ENCODE peak calls at places on chromosomes 7 and 10, in ten cellular contexts. One of them, this sample, is unnamed.

GRCh38 chr7:37357277-37357996 is 91.2 kb downstream of the ELMO1 start:
- DNase-seq in spleen: no peak
- DNase-seq in small intestine: no peak
- DNase-seq in testis: no peak
- DNase-seq in neuronal stem cell: no peak
- DNase-seq in naive thymus-derived CD4-positive, alpha-beta T cell: no peak
- DNase-seq in left lung: no peak
- DNase-seq in Panc1: no peak
- DNase-seq in thoracic aorta: no peak
- DNase-seq in iPS DF 6.9: no peak
- DNase-seq in this sample: no peak

GRCh38 chr7:26860361-26860760 is 4.0 kb downstream of the SKAP2 start:
- DNase-seq in neuronal stem cell: no peak
- DNase-seq in small intestine: peak
- DNase-seq in testis: no peak
- DNase-seq in naive thymus-derived CD4-positive, alpha-beta T cell: no peak
- DNase-seq in left lung: no peak
- DNase-seq in spleen: no peak
- DNase-seq in iPS DF 6.9: no peak
- DNase-seq in Panc1: peak
- DNase-seq in thoracic aorta: no peak
- DNase-seq in this sample: no peak

GRCh38 chr7:82183633-82184032 is 259.9 kb downstream of the CACNA2D1 start:
- DNase-seq in naive thymus-derived CD4-positive, alpha-beta T cell: no peak
- DNase-seq in neuronal stem cell: no peak
- DNase-seq in testis: no peak
- DNase-seq in left lung: no peak
- DNase-seq in iPS DF 6.9: no peak
- DNase-seq in small intestine: no peak
- DNase-seq in thoracic aorta: no peak
- DNase-seq in Panc1: no peak
- DNase-seq in spleen: no peak
- DNase-seq in this sample: no peak

GRCh38 chr7:72336382-72336886 is 75.7 kb downstream of the CALN1 start:
- DNase-seq in iPS DF 6.9: no peak
- DNase-seq in testis: no peak
- DNase-seq in left lung: no peak
- DNase-seq in Panc1: no peak
- DNase-seq in neuronal stem cell: peak
- DNase-seq in thoracic aorta: no peak
- DNase-seq in naive thymus-derived CD4-positive, alpha-beta T cell: no peak
- DNase-seq in spleen: no peak
- DNase-seq in small intestine: no peak
- DNase-seq in this sample: no peak

GRCh38 chr7:50209461-50210161 is 94.9 kb upstream of the IKZF1 start:
- DNase-seq in testis: no peak
- DNase-seq in thoracic aorta: no peak
- DNase-seq in iPS DF 6.9: no peak
- DNase-seq in spleen: no peak
- DNase-seq in neuronal stem cell: no peak
- DNase-seq in left lung: no peak
- DNase-seq in Panc1: no peak
- DNase-seq in small intestine: no peak
- DNase-seq in naive thymus-derived CD4-positive, alpha-beta T cell: no peak
- DNase-seq in this sample: no peak

GRCh38 chr10:24707445-24707844 is 16.2 kb downstream of the ARHGAP21 start:
- DNase-seq in small intestine: no peak
- DNase-seq in left lung: no peak
- DNase-seq in iPS DF 6.9: no peak
- DNase-seq in testis: no peak
- DNase-seq in spleen: no peak
- DNase-seq in naive thymus-derived CD4-positive, alpha-beta T cell: no peak
- DNase-seq in neuronal stem cell: no peak
- DNase-seq in Panc1: no peak
- DNase-seq in thoracic aorta: no peak
- DNase-seq in this sample: no peak

GRCh38 chr7:75762350-75762917 is 9.6 kb downstream of the CCL26 start:
- DNase-seq in testis: no peak
- DNase-seq in neuronal stem cell: peak
- DNase-seq in small intestine: peak
- DNase-seq in iPS DF 6.9: no peak
- DNase-seq in spleen: no peak
- DNase-seq in left lung: no peak
- DNase-seq in Panc1: peak
- DNase-seq in naive thymus-derived CD4-positive, alpha-beta T cell: no peak
- DNase-seq in thoracic aorta: no peak
- DNase-seq in this sample: no peak

GRCh38 chr7:40804477-40805215 is 669.8 kb downstream of the SUGCT start:
- DNase-seq in iPS DF 6.9: no peak
- DNase-seq in thoracic aorta: no peak
- DNase-seq in Panc1: no peak
- DNase-seq in testis: no peak
- DNase-seq in small intestine: no peak
- DNase-seq in spleen: no peak
- DNase-seq in neuronal stem cell: no peak
- DNase-seq in left lung: no peak
- DNase-seq in naive thymus-derived CD4-positive, alpha-beta T cell: no peak
- DNase-seq in this sample: no peak

GRCh38 chr7:8290645-8291308 is 28.8 kb upstream of the ICA1 start:
- DNase-seq in Panc1: no peak
- DNase-seq in testis: no peak
- DNase-seq in naive thymus-derived CD4-positive, alpha-beta T cell: no peak
- DNase-seq in small intestine: peak
- DNase-seq in iPS DF 6.9: no peak
- DNase-seq in neuronal stem cell: no peak
- DNase-seq in left lung: no peak
- DNase-seq in spleen: no peak
- DNase-seq in thoracic aorta: no peak
- DNase-seq in this sample: no peak

GRCh38 chr7:391411-391951 is 101.5 kb downstream of the FOXL3 start:
- DNase-seq in thoracic aorta: no peak
- DNase-seq in Panc1: no peak
- DNase-seq in neuronal stem cell: no peak
- DNase-seq in spleen: peak
- DNase-seq in left lung: no peak
- DNase-seq in naive thymus-derived CD4-positive, alpha-beta T cell: peak
- DNase-seq in testis: no peak
- DNase-seq in small intestine: no peak
- DNase-seq in iPS DF 6.9: no peak
- DNase-seq in this sample: peak

GRCh38 chr10:126135177-126135576 is 238.8 kb downstream of the FANK1 start:
- DNase-seq in naive thymus-derived CD4-positive, alpha-beta T cell: no peak
- DNase-seq in testis: no peak
- DNase-seq in left lung: no peak
- DNase-seq in iPS DF 6.9: no peak
- DNase-seq in neuronal stem cell: no peak
- DNase-seq in thoracic aorta: no peak
- DNase-seq in spleen: no peak
- DNase-seq in Panc1: no peak
- DNase-seq in small intestine: no peak
- DNase-seq in this sample: no peak

GRCh38 chr7:51226042-51226755 is 90.4 kb downstream of the COBL start:
- DNase-seq in small intestine: no peak
- DNase-seq in spleen: no peak
- DNase-seq in neuronal stem cell: no peak
- DNase-seq in thoracic aorta: no peak
- DNase-seq in naive thymus-derived CD4-positive, alpha-beta T cell: no peak
- DNase-seq in left lung: no peak
- DNase-seq in iPS DF 6.9: no peak
- DNase-seq in Panc1: no peak
- DNase-seq in testis: no peak
- DNase-seq in this sample: no peak

DNA sequence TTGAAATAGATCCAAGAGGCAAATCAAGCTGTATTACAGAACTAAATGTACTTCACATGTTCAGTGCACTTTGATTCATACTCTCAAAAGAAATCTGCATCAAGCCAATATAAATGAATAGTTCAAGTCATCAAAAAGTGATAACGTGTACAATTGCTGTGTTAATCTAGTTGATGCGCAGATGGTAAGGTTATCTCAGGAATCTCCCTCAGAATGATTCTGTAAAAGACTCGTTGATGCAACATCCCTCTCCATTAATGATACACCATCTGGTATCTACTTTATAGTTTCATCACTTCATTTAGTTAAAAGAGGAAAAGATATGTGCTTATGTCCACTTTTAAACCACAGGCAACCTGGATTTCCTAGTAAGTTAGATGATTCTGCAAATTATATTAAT is 200.6 kb downstream of the CHCHD3 start:
- DNase-seq in testis: no peak
- DNase-seq in naive thymus-derived CD4-positive, alpha-beta T cell: no peak
- DNase-seq in thoracic aorta: no peak
- DNase-seq in small intestine: peak
- DNase-seq in left lung: no peak
- DNase-seq in Panc1: no peak
- DNase-seq in neuronal stem cell: no peak
- DNase-seq in spleen: no peak
- DNase-seq in iPS DF 6.9: no peak
- DNase-seq in this sample: no peak
- H3K27ac ChIP-seq in testis: no peak
- H3K27ac ChIP-seq in naive thymus-derived CD4-positive, alpha-beta T cell: no peak
- H3K27ac ChIP-seq in thoracic aorta: no peak
- H3K27ac ChIP-seq in small intestine: no peak
- H3K27ac ChIP-seq in left lung: no peak
- H3K27ac ChIP-seq in Panc1: no peak
- H3K27ac ChIP-seq in neuronal stem cell: no peak
- H3K27ac ChIP-seq in spleen: no peak
- H3K27ac ChIP-seq in iPS DF 6.9: no peak
- H3K27ac ChIP-seq in this sample: no peak

DNA sequence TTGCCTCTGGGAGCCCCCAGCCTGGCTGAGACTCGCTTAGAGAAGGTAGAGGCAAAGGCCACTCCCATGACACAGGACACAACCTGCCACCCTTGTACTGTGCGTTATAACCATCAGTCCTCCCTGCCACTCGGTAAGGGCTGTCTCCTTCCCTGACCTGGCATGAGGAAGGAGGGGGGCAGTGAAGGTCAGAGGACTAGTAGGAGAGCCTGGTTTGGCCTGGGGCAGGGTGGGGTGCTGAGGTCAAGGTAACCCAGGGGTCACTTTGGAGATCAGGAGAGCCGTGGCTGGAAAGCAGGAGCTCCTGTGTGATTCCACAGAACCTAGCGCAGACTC is 6.9 kb upstream of the TNRC18 start:
- DNase-seq in neuronal stem cell: no peak
- DNase-seq in left lung: no peak
- DNase-seq in naive thymus-derived CD4-positive, alpha-beta T cell: no peak
- DNase-seq in spleen: no peak
- DNase-seq in testis: no peak
- DNase-seq in thoracic aorta: no peak
- DNase-seq in small intestine: peak
- DNase-seq in Panc1: no peak
- DNase-seq in iPS DF 6.9: no peak
- DNase-seq in this sample: no peak
- H3K27ac ChIP-seq in neuronal stem cell: no peak
- H3K27ac ChIP-seq in left lung: no peak
- H3K27ac ChIP-seq in naive thymus-derived CD4-positive, alpha-beta T cell: no peak
- H3K27ac ChIP-seq in spleen: no peak
- H3K27ac ChIP-seq in testis: peak
- H3K27ac ChIP-seq in thoracic aorta: peak
- H3K27ac ChIP-seq in small intestine: peak
- H3K27ac ChIP-seq in Panc1: peak
- H3K27ac ChIP-seq in iPS DF 6.9: no peak
- H3K27ac ChIP-seq in this sample: peak

GRCh38 chr10:48453451-48454301 is 147.2 kb downstream of the MAPK8 start:
- DNase-seq in left lung: peak
- DNase-seq in testis: no peak
- DNase-seq in spleen: peak
- DNase-seq in neuronal stem cell: no peak
- DNase-seq in thoracic aorta: no peak
- DNase-seq in naive thymus-derived CD4-positive, alpha-beta T cell: no peak
- DNase-seq in Panc1: no peak
- DNase-seq in small intestine: no peak
- DNase-seq in iPS DF 6.9: no peak
- DNase-seq in this sample: no peak
- H3K27ac ChIP-seq in left lung: no peak
- H3K27ac ChIP-seq in testis: no peak
- H3K27ac ChIP-seq in spleen: no peak
- H3K27ac ChIP-seq in neuronal stem cell: no peak
- H3K27ac ChIP-seq in thoracic aorta: no peak
- H3K27ac ChIP-seq in naive thymus-derived CD4-positive, alpha-beta T cell: no peak
- H3K27ac ChIP-seq in Panc1: no peak
- H3K27ac ChIP-seq in small intestine: no peak
- H3K27ac ChIP-seq in iPS DF 6.9: no peak
- H3K27ac ChIP-seq in this sample: no peak

DNA sequence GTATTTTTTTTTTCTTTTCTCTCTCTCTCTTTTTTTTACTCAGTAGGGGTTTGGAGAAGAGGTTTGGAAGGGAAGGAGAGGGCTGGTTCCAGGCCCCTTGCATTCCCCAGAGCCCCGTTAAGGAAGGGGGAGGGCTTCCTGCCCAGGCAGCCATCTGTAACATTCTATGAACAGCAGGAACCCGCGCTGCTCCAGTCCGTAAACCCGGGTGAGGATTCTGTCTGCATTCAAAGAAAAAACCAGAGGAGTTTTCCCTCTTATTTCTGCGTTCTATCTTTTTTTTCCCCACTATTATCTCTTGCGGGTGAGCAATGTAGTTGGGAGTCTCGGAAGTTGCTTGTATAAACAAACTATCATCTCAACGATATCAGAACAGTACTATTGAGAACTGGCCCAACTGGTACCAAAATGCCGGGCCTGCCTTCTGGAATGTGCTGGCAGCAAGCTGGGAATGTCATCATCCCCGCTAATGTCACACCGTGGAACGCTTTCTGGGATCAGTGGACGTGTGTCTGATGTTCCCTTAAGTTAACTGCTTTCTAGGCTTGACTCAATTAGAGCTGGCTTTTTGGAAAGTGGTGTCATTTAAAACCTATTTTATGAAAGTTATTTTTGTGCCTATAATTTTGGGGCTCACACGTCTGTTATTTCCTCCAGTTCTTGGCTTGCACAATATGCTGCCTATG is 153.1 kb upstream of the MEOX2 start:
- DNase-seq in iPS DF 6.9: peak
- DNase-seq in Panc1: no peak
- DNase-seq in thoracic aorta: no peak
- DNase-seq in left lung: peak
- DNase-seq in testis: peak
- DNase-seq in naive thymus-derived CD4-positive, alpha-beta T cell: no peak
- DNase-seq in spleen: no peak
- DNase-seq in neuronal stem cell: peak
- DNase-seq in small intestine: no peak
- DNase-seq in this sample: peak
- H3K27ac ChIP-seq in iPS DF 6.9: no peak
- H3K27ac ChIP-seq in Panc1: no peak
- H3K27ac ChIP-seq in thoracic aorta: peak
- H3K27ac ChIP-seq in left lung: peak
- H3K27ac ChIP-seq in testis: peak
- H3K27ac ChIP-seq in naive thymus-derived CD4-positive, alpha-beta T cell: no peak
- H3K27ac ChIP-seq in spleen: no peak
- H3K27ac ChIP-seq in neuronal stem cell: no peak
- H3K27ac ChIP-seq in small intestine: no peak
- H3K27ac ChIP-seq in this sample: peak